ENCODE peak calls at places on chromosomes 5 and 9, in nine cellular contexts. G is mesenchymal stem cell; A is CD8-positive, alpha-beta T cell; R is kidney epithelial cell; I is astrocyte of the spinal cord; X is cardiac fibroblast; E is right cardiac atrium; W is brain microvascular endothelial cell; F is effector memory CD4-positive, alpha-beta T cell. T is an unnamed sample.

GRCh38 chr9:136943291-136944093 is 1.0 kb downstream of the FBXW5 start:
- DNase-seq in G (no peak), A (no peak), R (no peak), I (peak), X (peak), E (no peak), W (peak), F (no peak), T (peak)

GRCh38 chr9:87702921-87703320 is 23.0 kb upstream of the CTSL start:
- DNase-seq in G (no peak), A (no peak), R (no peak), I (no peak), X (no peak), E (no peak), W (no peak), F (no peak), T (no peak)

GRCh38 chr9:133342570-133342969 is 5.4 kb downstream of the MED22 start:
- DNase-seq in G (no peak), A (no peak), R (no peak), I (no peak), X (no peak), E (peak), W (no peak), F (no peak), T (no peak)

GRCh38 chr5:77239126-77239741 is 28.8 kb downstream of the PDE8B start:
- DNase-seq in G (peak), A (no peak), R (no peak), I (peak), X (peak), E (no peak), W (peak), F (no peak), T (peak)

GRCh38 chr5:91266184-91266705 is 116.9 kb downstream of the ARRDC3 start:
- DNase-seq in G (peak), A (no peak), R (no peak), I (peak), X (peak), E (no peak), W (peak), F (no peak), T (no peak)

GRCh38 chr9:98341157-98342102 is 86.0 kb upstream of the TBC1D2 start:
- DNase-seq in G (no peak), A (no peak), R (no peak), I (no peak), X (no peak), E (no peak), W (no peak), F (no peak), T (no peak)

GRCh38 chr5:1502046-1502736 is 21.6 kb downstream of the LPCAT1 start:
- DNase-seq in G (no peak), A (no peak), R (no peak), I (no peak), X (no peak), E (peak), W (no peak), F (no peak), T (no peak)

GRCh38 chr5:112614986-112615385 is 122.7 kb upstream of the APC start:
- DNase-seq in G (no peak), A (no peak), R (no peak), I (no peak), X (no peak), E (no peak), W (no peak), F (no peak), T (no peak)

GRCh38 chr9:134591573-134591981 is 50.0 kb upstream of the COL5A1 start:
- DNase-seq in G (peak), A (no peak), R (no peak), I (peak), X (peak), E (peak), W (peak), F (no peak), T (no peak)

GRCh38 chr5:59130441-59130840 is 547.6 kb downstream of the RAB3C start:
- DNase-seq in G (peak), A (no peak), R (no peak), I (no peak), X (peak), E (no peak), W (no peak), F (no peak), T (no peak)

GRCh38 chr9:84054341-84055010 is 73.9 kb downstream of the RMI1 start:
- DNase-seq in G (no peak), A (no peak), R (no peak), I (no peak), X (no peak), E (no peak), W (peak), F (no peak), T (no peak)

GRCh38 chr5:81638471-81638870 is 112.4 kb downstream of the SSBP2 start:
- DNase-seq in G (no peak), A (no peak), R (no peak), I (no peak), X (peak), E (no peak), W (no peak), F (no peak), T (no peak)

GRCh38 chr9:125538092-125538473 is 168.9 kb downstream of the MAPKAP1 start:
- DNase-seq in G (peak), A (no peak), R (peak), I (peak), X (peak), E (no peak), W (peak), F (no peak), T (peak)

GRCh38 chr5:176812269-176813259 is 2.2 kb downstream of the UNC5A start:
- DNase-seq in G (peak), A (no peak), R (no peak), I (no peak), X (peak), E (peak), W (peak), F (no peak), T (no peak)

GRCh38 chr9:72661401-72662135 is 140.2 kb downstream of the TMC1 start:
- DNase-seq in G (no peak), A (no peak), R (no peak), I (peak), X (peak), E (no peak), W (peak), F (no peak), T (no peak)

GRCh38 chr5:81228084-81228483 is 5.0 kb upstream of the CKMT2 start:
- DNase-seq in G (no peak), A (no peak), R (no peak), I (no peak), X (no peak), E (no peak), W (no peak), F (no peak), T (no peak)

GRCh38 chr9:91160599-91161464 is 200.9 kb downstream of the AUH start:
- DNase-seq in G (no peak), A (no peak), R (no peak), I (no peak), X (no peak), E (no peak), W (no peak), F (no peak), T (no peak)

GRCh38 chr9:114677418-114677817 is 4.6 kb downstream of the TEX48 start:
- DNase-seq in G (peak), A (no peak), R (peak), I (peak), X (peak), E (no peak), W (peak), F (no peak), T (no peak)

GRCh38 chr9:95409650-95410426 is 92.3 kb upstream of the FANCC start:
- DNase-seq in G (peak), A (no peak), R (peak), I (peak), X (peak), E (no peak), W (peak), F (no peak), T (no peak)

GRCh38 chr9:91071185-91071990 is 269.8 kb downstream of the SYK start:
- DNase-seq in G (peak), A (no peak), R (peak), I (peak), X (peak), E (peak), W (peak), F (no peak), T (no peak)

GRCh38 chr5:158765407-158765806 is 334.3 kb downstream of the EBF1 start:
- DNase-seq in G (no peak), A (no peak), R (no peak), I (no peak), X (no peak), E (no peak), W (no peak), F (no peak), T (no peak)

GRCh38 chr5:626850-627249 is 14.7 kb downstream of the CEP72 start:
- DNase-seq in G (no peak), A (no peak), R (no peak), I (no peak), X (no peak), E (no peak), W (peak), F (no peak), T (no peak)

GRCh38 chr9:78932849-78933627 is 636.1 kb downstream of the PSAT1 start:
- DNase-seq in G (peak), A (no peak), R (peak), I (peak), X (peak), E (no peak), W (peak), F (no peak), T (no peak)

GRCh38 chr9:21294904-21295538 is 10.1 kb downstream of the IFNA5 start:
- DNase-seq in G (no peak), A (no peak), R (no peak), I (no peak), X (no peak), E (no peak), W (no peak), F (no peak), T (no peak)

GRCh38 chr5:82352146-82352791 is 74.1 kb upstream of the RPS23 start:
- DNase-seq in G (no peak), A (no peak), R (no peak), I (no peak), X (peak), E (no peak), W (peak), F (no peak), T (no peak)

GRCh38 chr5:154419236-154419635 is 26.6 kb upstream of the SAP30L start:
- DNase-seq in G (no peak), A (no peak), R (no peak), I (no peak), X (no peak), E (no peak), W (no peak), F (no peak), T (no peak)

GRCh38 chr5:1537166-1538154 is 13.7 kb upstream of the LPCAT1 start:
- DNase-seq in G (no peak), A (no peak), R (no peak), I (no peak), X (no peak), E (peak), W (no peak), F (no peak), T (no peak)

GRCh38 chr5:141488591-141489478 is at the start of gene PCDHGC5:
- DNase-seq in G (peak), A (no peak), R (no peak), I (peak), X (peak), E (no peak), W (peak), F (no peak), T (no peak)

GRCh38 chr5:7850533-7851239 is at the start of gene CFAP90:
- DNase-seq in G (peak), A (no peak), R (no peak), I (peak), X (peak), E (peak), W (peak), F (peak), T (peak)

GRCh38 chr9:103734471-103734870 is 359.6 kb upstream of the SMC2 start:
- DNase-seq in G (no peak), A (no peak), R (no peak), I (peak), X (no peak), E (no peak), W (peak), F (no peak), T (no peak)

GRCh38 chr5:69188811-69189161 is 597 bp upstream of the CENPH start:
- DNase-seq in G (no peak), A (no peak), R (no peak), I (peak), X (no peak), E (no peak), W (peak), F (no peak), T (no peak)

GRCh38 chr9:70753311-70753710 is 338.9 kb upstream of the KLF9 start:
- DNase-seq in G (no peak), A (no peak), R (no peak), I (no peak), X (no peak), E (no peak), W (no peak), F (no peak), T (no peak)

GRCh38 chr5:99019812-99020697 is 91.2 kb upstream of the CHD1 start:
- DNase-seq in G (peak), A (no peak), R (peak), I (peak), X (peak), E (no peak), W (peak), F (no peak), T (no peak)

GRCh38 chr5:43602818-43603534 is at the start of gene NNT:
- DNase-seq in G (peak), A (peak), R (no peak), I (peak), X (peak), E (peak), W (peak), F (peak), T (peak)

GRCh38 chr9:82331091-82331490 is 342.5 kb downstream of the SPATA31D1 start:
- DNase-seq in G (no peak), A (no peak), R (no peak), I (no peak), X (no peak), E (no peak), W (no peak), F (no peak), T (no peak)

GRCh38 chr5:138441221-138441620 is 2.4 kb downstream of the REEP2 start:
- DNase-seq in G (no peak), A (no peak), R (no peak), I (no peak), X (no peak), E (no peak), W (no peak), F (no peak), T (no peak)

GRCh38 chr5:138438003-138438723 is 694 bp upstream of the REEP2 start:
- DNase-seq in G (no peak), A (no peak), R (no peak), I (no peak), X (no peak), E (no peak), W (no peak), F (no peak), T (no peak)

GRCh38 chr5:138440226-138441073 is 1.6 kb downstream of the REEP2 start:
- DNase-seq in G (no peak), A (no peak), R (no peak), I (no peak), X (no peak), E (no peak), W (no peak), F (no peak), T (no peak)

GRCh38 chr5:138438724-138439536 is at the start of gene REEP2:
- DNase-seq in G (peak), A (peak), R (no peak), I (peak), X (peak), E (peak), W (no peak), F (peak), T (no peak)

GRCh38 chr5:138439537-138440225 is 824 bp downstream of the REEP2 start:
- DNase-seq in G (peak), A (no peak), R (no peak), I (peak), X (no peak), E (no peak), W (no peak), F (no peak), T (no peak)
- H3K4me3 ChIP-seq in G (peak), A (peak), R (peak), I (peak), X (peak), E (peak), W (peak), F (peak), T (no peak)

DNA sequence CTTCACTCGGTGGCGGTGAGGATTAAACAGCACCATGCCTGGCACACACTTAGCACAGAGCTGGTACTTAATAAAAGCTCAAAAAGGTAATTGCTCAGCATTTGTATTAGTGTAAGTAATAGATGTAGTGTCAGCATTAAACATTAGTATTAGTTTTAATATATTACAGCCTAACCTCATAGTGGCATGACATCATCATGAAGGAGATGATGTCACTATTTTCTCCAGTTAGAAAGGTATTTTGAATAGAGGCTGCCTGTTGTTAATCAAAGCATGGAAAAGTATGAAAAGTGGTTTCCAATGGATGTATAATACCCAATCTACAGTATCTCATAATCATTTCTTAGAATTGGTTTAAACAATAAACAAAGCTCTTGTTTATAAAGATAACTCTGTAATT is 49.0 kb upstream of the FSTL4 start:
- DNase-seq in G (no peak), A (no peak), R (no peak), I (no peak), X (no peak), E (no peak), W (no peak), F (no peak), T (no peak)
- H3K4me3 ChIP-seq in G (no peak), A (no peak), R (no peak), I (no peak), X (no peak), E (no peak), W (no peak), F (no peak), T (no peak)

GRCh38 chr9:122371851-122372250 is 1.0 kb downstream of the PTGS1 start:
- DNase-seq in G (no peak), A (no peak), R (no peak), I (no peak), X (no peak), E (no peak), W (no peak), F (no peak), T (no peak)
- H3K4me3 ChIP-seq in G (peak), A (no peak), R (no peak), I (no peak), X (peak), E (no peak), W (peak), F (no peak), T (no peak)

GRCh38 chr5:139459451-139459934 is 3.0 kb downstream of the ECSCR start:
- DNase-seq in G (no peak), A (no peak), R (no peak), I (peak), X (no peak), E (peak), W (peak), F (no peak), T (peak)

GRCh38 chr5:139462582-139463276 is at the start of gene ECSCR:
- DNase-seq in G (no peak), A (no peak), R (no peak), I (peak), X (peak), E (peak), W (peak), F (no peak), T (no peak)

GRCh38 chr5:139460457-139460856 is 2.1 kb downstream of the ECSCR start:
- DNase-seq in G (no peak), A (no peak), R (no peak), I (peak), X (no peak), E (no peak), W (no peak), F (no peak), T (no peak)

GRCh38 chr5:139461698-139462097 is 845 bp downstream of the ECSCR start:
- DNase-seq in G (peak), A (no peak), R (no peak), I (peak), X (peak), E (no peak), W (peak), F (no peak), T (no peak)

DNA sequence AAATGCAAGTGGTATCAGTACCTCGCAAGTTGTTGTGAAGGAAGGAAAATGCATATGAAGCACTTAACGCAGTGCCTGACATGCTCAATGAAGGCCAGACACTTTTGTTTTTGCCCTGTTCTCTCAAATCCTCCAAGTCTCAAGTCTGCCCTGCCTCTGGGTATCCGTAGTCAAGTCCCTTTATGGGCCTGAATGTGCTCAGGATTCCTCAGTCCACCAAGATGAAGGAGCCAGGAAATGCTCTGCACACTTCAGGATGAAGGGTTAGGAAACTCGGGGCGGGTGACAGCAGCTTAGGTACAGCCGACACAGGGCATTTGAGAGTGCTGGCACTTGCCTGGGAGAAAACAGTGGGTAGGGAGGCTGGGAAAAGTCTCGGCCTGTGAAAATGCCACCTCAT is 1.4 kb downstream of the ECSCR start:
- DNase-seq in G (no peak), A (no peak), R (no peak), I (no peak), X (no peak), E (no peak), W (no peak), F (no peak), T (no peak)
- H3K4me3 ChIP-seq in G (no peak), A (no peak), R (no peak), I (no peak), X (no peak), E (peak), W (no peak), F (no peak), T (no peak)

DNA sequence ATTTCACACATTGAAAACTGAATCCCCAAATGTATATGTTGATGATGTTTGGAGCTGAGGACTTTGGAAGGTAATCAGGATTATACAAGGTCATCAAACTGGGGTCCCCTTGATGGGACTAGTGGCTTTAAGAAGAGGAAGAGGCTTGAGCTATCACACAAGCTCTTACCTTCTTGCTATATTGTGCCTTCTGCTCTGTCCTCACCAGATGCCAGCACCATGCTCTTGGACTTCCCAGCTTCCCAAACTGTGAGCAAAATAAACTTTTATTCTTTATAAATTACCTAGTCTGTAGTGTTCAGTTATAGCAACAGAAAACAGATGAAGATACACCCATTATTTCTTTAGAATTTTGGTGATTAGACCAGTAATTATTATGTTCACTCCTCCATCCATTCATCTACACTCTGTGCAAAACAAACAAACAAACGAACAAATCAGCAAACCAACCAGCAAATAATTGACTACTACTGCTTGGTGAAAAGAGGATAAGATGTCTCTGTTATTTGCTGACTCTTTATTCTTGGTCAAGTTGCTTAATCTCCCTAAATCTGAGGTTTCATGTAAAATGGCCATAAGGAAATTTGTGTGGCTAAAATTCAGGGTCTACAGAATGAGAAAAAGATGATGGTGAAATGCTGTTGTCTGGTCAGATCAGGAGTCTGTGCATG is 854.0 kb downstream of the MAT2B start:
- DNase-seq in G (peak), A (no peak), R (no peak), I (no peak), X (no peak), E (no peak), W (no peak), F (no peak), T (no peak)
- H3K4me3 ChIP-seq in G (peak), A (no peak), R (no peak), I (no peak), X (no peak), E (no peak), W (no peak), F (no peak), T (no peak)

GRCh38 chr5:115767424-115767823 is 49.0 kb downstream of the CDO1 start:
- DNase-seq in G (no peak), A (no peak), R (no peak), I (no peak), X (no peak), E (no peak), W (no peak), F (no peak), T (no peak)

GRCh38 chr5:115770466-115770865 is 46.0 kb downstream of the CDO1 start:
- DNase-seq in G (no peak), A (no peak), R (no peak), I (no peak), X (no peak), E (no peak), W (no peak), F (no peak), T (peak)

GRCh38 chr5:115766608-115767007 is 49.9 kb downstream of the CDO1 start:
- DNase-seq in G (no peak), A (no peak), R (no peak), I (no peak), X (no peak), E (no peak), W (no peak), F (no peak), T (no peak)
- H3K4me3 ChIP-seq in G (no peak), A (no peak), R (no peak), I (no peak), X (no peak), E (no peak), W (no peak), F (no peak), T (no peak)